ENCODE peak calls at places on chromosomes 4 and X, in six cellular contexts. I is GM20000, Q is AG10803, S is GM12865, P is astrocyte of the spinal cord, W is neural crest cell. C is an unnamed sample.

GRCh38 chrX:71996138-71996537 is 85.5 kb downstream of the NHSL2 start:
- DNase-seq in W (no peak), P (no peak), S (no peak), I (no peak), Q (no peak), C (no peak)

GRCh38 chr4:16199132-16199531 is 27.1 kb downstream of the TAPT1 start:
- DNase-seq in W (no peak), I (no peak), S (peak), Q (peak), P (peak), C (no peak)

GRCh38 chr4:36568575-36568974 is 287.2 kb downstream of the DTHD1 start:
- DNase-seq in Q (no peak), P (no peak), W (no peak), S (peak), I (no peak), C (no peak)

GRCh38 chr4:140571620-140572019 is 2.9 kb upstream of the UCP1 start:
- DNase-seq in S (no peak), Q (no peak), W (no peak), P (no peak), I (no peak), C (no peak)

GRCh38 chrX:11555759-11556158 is 110.0 kb downstream of the ARHGAP6 start:
- DNase-seq in P (no peak), S (no peak), Q (peak), I (no peak), W (no peak), C (no peak)

GRCh38 chr4:13905543-13905942 is 278.0 kb upstream of the BOD1L1 start:
- DNase-seq in S (no peak), W (no peak), I (no peak), Q (no peak), P (peak), C (no peak)

GRCh38 chrX:34917146-34917545 is 25.4 kb upstream of the FAM47B start:
- DNase-seq in S (no peak), Q (no peak), I (no peak), P (no peak), W (no peak), C (no peak)

GRCh38 chr4:8088966-8089491 is 69.6 kb downstream of the ABLIM2 start:
- DNase-seq in Q (no peak), W (no peak), S (no peak), I (no peak), P (no peak), C (no peak)

GRCh38 chrX:72309297-72310071 is 3.8 kb upstream of the CITED1 start:
- DNase-seq in I (no peak), S (no peak), Q (no peak), W (no peak), P (no peak), C (no peak)

GRCh38 chr4:68895561-68896198 is 55.9 kb downstream of the UGT2A3 start:
- DNase-seq in I (no peak), S (no peak), W (no peak), Q (no peak), P (no peak), C (no peak)

GRCh38 chr4:65399131-65399530 is 271.2 kb downstream of the EPHA5 start:
- DNase-seq in Q (no peak), P (no peak), I (no peak), W (no peak), S (no peak), C (no peak)

GRCh38 chr4:10879411-10880110 is 195.0 kb upstream of the CLNK start:
- DNase-seq in P (peak), W (no peak), S (no peak), Q (no peak), I (no peak), C (no peak)

GRCh38 chrX:129706395-129707072 is 32.2 kb upstream of the XPNPEP2 start:
- DNase-seq in W (no peak), I (no peak), Q (peak), S (no peak), P (peak), C (no peak)

GRCh38 chr4:146243141-146243882 is 29.0 kb downstream of the REELD1 start:
- DNase-seq in W (no peak), S (peak), I (peak), P (no peak), Q (no peak), C (no peak)

GRCh38 chrX:24149346-24150050 is at the start of gene ZFX:
- DNase-seq in Q (peak), I (peak), P (peak), S (peak), W (peak), C (peak)

GRCh38 chr4:20273793-20274192 is 22.1 kb downstream of the SLIT2 start:
- DNase-seq in Q (no peak), S (no peak), I (no peak), P (peak), W (no peak), C (no peak)

GRCh38 chrX:148043456-148043855 is 62.3 kb downstream of the FMR1NB start:
- DNase-seq in W (no peak), Q (peak), P (peak), I (no peak), S (no peak), C (no peak)

GRCh38 chr4:184459413-184459812 is 14.9 kb downstream of the IRF2 start:
- DNase-seq in Q (peak), I (no peak), P (peak), W (no peak), S (no peak), C (no peak)

GRCh38 chrX:3651272-3651671 is 62.2 kb downstream of the PRKX start:
- DNase-seq in I (no peak), P (peak), W (peak), S (peak), Q (peak), C (no peak)
- TF ChIP-seq CTCF in I (no peak), P (peak), W (peak), S (peak), Q (peak), C (peak)

GRCh38 chr4:143587703-143588102 is 74.2 kb downstream of the SMARCA5 start:
- DNase-seq in S (peak), Q (no peak), I (no peak), P (no peak), W (no peak), C (no peak)
- TF ChIP-seq CTCF in S (peak), Q (no peak), I (no peak), P (no peak), W (no peak), C (no peak)

GRCh38 chr4:86223472-86223871 is 136.4 kb downstream of the MAPK10 start:
- DNase-seq in Q (peak), P (peak), I (peak), S (peak), W (no peak), C (no peak)
- TF ChIP-seq CTCF in Q (peak), P (peak), I (peak), S (peak), W (peak), C (peak)

GRCh38 chr4:153781717-153782416 is 7.0 kb downstream of the SFRP2 start:
- DNase-seq in P (peak), W (no peak), I (no peak), S (no peak), Q (peak), C (no peak)
- TF ChIP-seq CTCF in P (peak), W (no peak), I (no peak), S (no peak), Q (no peak), C (no peak)